ENCODE peak calls at places on chromosomes 3 and 15, in ten cellular contexts. I, E, B, C, A, P, N, X, D and T are unnamed samples.

GRCh38 chr3:196998966-196999760 is 30.5 kb downstream of the MELTF start:
- DNase-seq in I (no peak), E (no peak), B (no peak), C (no peak), A (no peak), P (no peak), N (no peak), X (no peak), D (no peak), T (no peak)

GRCh38 chr15:91885714-91886265 is 32.3 kb downstream of the SLCO3A1 start:
- DNase-seq in I (no peak), E (no peak), B (peak), C (no peak), A (no peak), P (no peak), N (no peak), X (no peak), D (no peak), T (no peak)

GRCh38 chr3:190003730-190004129 is 117.0 kb downstream of the P3H2 start:
- DNase-seq in I (no peak), E (no peak), B (no peak), C (no peak), A (peak), P (no peak), N (no peak), X (no peak), D (no peak), T (peak)

GRCh38 chr3:164004205-164004604 is 1074.1 kb downstream of the SI start:
- DNase-seq in I (no peak), E (no peak), B (no peak), C (no peak), A (no peak), P (no peak), N (no peak), X (no peak), D (peak), T (no peak)

GRCh38 chr3:14119166-14119510 is 5.5 kb downstream of the CHCHD4 start:
- DNase-seq in I (no peak), E (no peak), B (no peak), C (no peak), A (no peak), P (no peak), N (no peak), X (no peak), D (no peak), T (no peak)

GRCh38 chr15:63724760-63725159 is 109.0 kb downstream of the HERC1 start:
- DNase-seq in I (no peak), E (no peak), B (no peak), C (no peak), A (no peak), P (no peak), N (no peak), X (no peak), D (no peak), T (no peak)

GRCh38 chr3:59046839-59047238 is 3.0 kb downstream of the CFAP20DC start:
- DNase-seq in I (no peak), E (no peak), B (no peak), C (no peak), A (no peak), P (no peak), N (no peak), X (no peak), D (no peak), T (no peak)

GRCh38 chr3:195030791-195031321 is 240.1 kb downstream of the XXYLT1 start:
- DNase-seq in I (no peak), E (no peak), B (no peak), C (no peak), A (peak), P (no peak), N (no peak), X (no peak), D (no peak), T (peak)

GRCh38 chr3:33779751-33780150 is 18.7 kb upstream of the PDCD6IP start:
- DNase-seq in I (no peak), E (no peak), B (no peak), C (no peak), A (peak), P (no peak), N (no peak), X (no peak), D (no peak), T (no peak)

GRCh38 chr3:171842864-171843511 is at the start of gene TMEM212:
- DNase-seq in I (no peak), E (no peak), B (no peak), C (no peak), A (peak), P (no peak), N (no peak), X (no peak), D (no peak), T (peak)

GRCh38 chr3:77038928-77039605 is 832 bp upstream of the ROBO2 start:
- DNase-seq in I (no peak), E (no peak), B (peak), C (no peak), A (peak), P (peak), N (peak), X (peak), D (peak), T (peak)

GRCh38 chr15:31473384-31474058 is 146.9 kb downstream of the KLF13 start:
- DNase-seq in I (no peak), E (peak), B (no peak), C (no peak), A (no peak), P (no peak), N (peak), X (no peak), D (no peak), T (no peak)

GRCh38 chr15:25735550-25736384 is 127.4 kb downstream of the ATP10A start:
- DNase-seq in I (no peak), E (no peak), B (no peak), C (no peak), A (no peak), P (no peak), N (no peak), X (no peak), D (no peak), T (no peak)

GRCh38 chr3:5278666-5279065 is 91.2 kb downstream of the EDEM1 start:
- DNase-seq in I (no peak), E (no peak), B (no peak), C (no peak), A (peak), P (no peak), N (no peak), X (no peak), D (no peak), T (no peak)

GRCh38 chr15:39202641-39203040 is 378.2 kb upstream of the THBS1 start:
- DNase-seq in I (no peak), E (no peak), B (no peak), C (no peak), A (peak), P (no peak), N (no peak), X (no peak), D (no peak), T (no peak)

GRCh38 chr3:52298147-52299098 is 10.8 kb downstream of the GLYCTK start:
- DNase-seq in I (no peak), E (no peak), B (peak), C (no peak), A (no peak), P (no peak), N (peak), X (peak), D (peak), T (no peak)